ENCODE peak calls at places on chromosomes 2 and 18, in five cellular contexts. O is endothelial cell of umbilical vein, J is mucosa of descending colon, L is HCT116, Z is mammary epithelial cell. M is an unnamed sample. For H3K4me1, the result is how much of the 10 kb centered on the place peaks cover.

GRCh38 chr2:170930132-170931109 is 1.4 kb downstream of the GORASP2 start:
- DNase-seq in O (peak), J (peak), L (peak), Z (peak), M (peak)

GRCh38 chr2:225282858-225283693 is 116.4 kb upstream of the NYAP2 start:
- DNase-seq in O (peak), J (no peak), L (peak), Z (peak), M (peak)

GRCh38 chr2:186256540-186256939 is 229.5 kb upstream of the ZC3H15 start:
- DNase-seq in O (peak), J (no peak), L (peak), Z (peak), M (peak)

GRCh38 chr2:120397362-120397811 is 51.5 kb downstream of the INHBB start:
- DNase-seq in O (no peak), J (no peak), L (no peak), Z (no peak), M (peak)

GRCh38 chr2:178404380-178404767 is 46.6 kb downstream of the PRKRA start:
- DNase-seq in O (peak), J (peak), L (no peak), Z (peak), M (peak)

GRCh38 chr2:39851691-39852110 is 72.6 kb upstream of the THUMPD2 start:
- DNase-seq in O (no peak), J (no peak), L (no peak), Z (peak), M (peak)

GRCh38 chr2:224927671-224928173 is 114.5 kb downstream of the DOCK10 start:
- DNase-seq in O (peak), J (no peak), L (no peak), Z (no peak), M (no peak)

GRCh38 chr2:98004071-98004470 is 8.3 kb upstream of the TMEM131 start:
- DNase-seq in O (no peak), J (no peak), L (no peak), Z (no peak), M (no peak)

GRCh38 chr18:63881851-63882250 is 5.7 kb upstream of the SERPINB2 start:
- DNase-seq in O (peak), J (no peak), L (no peak), Z (peak), M (no peak)

GRCh38 chr2:234252766-234253165 is 202.3 kb downstream of the SPP2 start:
- DNase-seq in O (peak), J (no peak), L (no peak), Z (no peak), M (no peak)

GRCh38 chr2:22894761-22895160 is 490.2 kb upstream of the KLHL29 start:
- DNase-seq in O (no peak), J (no peak), L (no peak), Z (no peak), M (peak)

GRCh38 chr2:136344339-136344738 is 226.4 kb upstream of the CXCR4 start:
- DNase-seq in O (no peak), J (no peak), L (no peak), Z (no peak), M (no peak)

GRCh38 chr2:27891063-27891819 is 712 bp downstream of the BABAM2 start:
- DNase-seq in O (peak), J (peak), L (peak), Z (peak), M (peak)

GRCh38 chr2:201040867-201041628 is 30.4 kb downstream of the HYCC2 start:
- DNase-seq in O (no peak), J (no peak), L (no peak), Z (no peak), M (no peak)

GRCh38 chr2:19845323-19845920 is 56.4 kb downstream of the TTC32 start:
- DNase-seq in O (no peak), J (no peak), L (no peak), Z (no peak), M (no peak)

GRCh38 chr2:168212866-168213265 is 34.5 kb downstream of the STK39 start:
- DNase-seq in O (peak), J (no peak), L (no peak), Z (peak), M (no peak)

GRCh38 chr2:42754776-42755140 is 9.2 kb downstream of the OXER1 start:
- DNase-seq in O (no peak), J (no peak), L (no peak), Z (no peak), M (no peak)

GRCh38 chr2:209208211-209208610 is 215.6 kb upstream of the MAP2 start:
- DNase-seq in O (no peak), J (peak), L (peak), Z (peak), M (peak)

GRCh38 chr2:26976242-26976641 is 5.8 kb downstream of the MAPRE3 start:
- DNase-seq in O (no peak), J (no peak), L (no peak), Z (no peak), M (peak)

GRCh38 chr18:72623444-72623843 is 79.3 kb upstream of the CBLN2 start:
- DNase-seq in O (no peak), J (no peak), L (no peak), Z (no peak), M (no peak)

GRCh38 chr2:7886665-7887064 is 795.2 kb upstream of the ID2 start:
- DNase-seq in O (no peak), J (no peak), L (no peak), Z (peak), M (no peak)
- H3K4me1 ChIP-seq in O (under half), J (under half), L (under half), Z (under half), M (under half)

GRCh38 chr18:61582205-61582710 is 249.0 kb downstream of the CDH20 start:
- DNase-seq in O (no peak), J (no peak), L (no peak), Z (no peak), M (no peak)
- TF ChIP-seq CTCF in O (no peak), J (no peak), L (no peak), Z (no peak), M (no peak)

DNA sequence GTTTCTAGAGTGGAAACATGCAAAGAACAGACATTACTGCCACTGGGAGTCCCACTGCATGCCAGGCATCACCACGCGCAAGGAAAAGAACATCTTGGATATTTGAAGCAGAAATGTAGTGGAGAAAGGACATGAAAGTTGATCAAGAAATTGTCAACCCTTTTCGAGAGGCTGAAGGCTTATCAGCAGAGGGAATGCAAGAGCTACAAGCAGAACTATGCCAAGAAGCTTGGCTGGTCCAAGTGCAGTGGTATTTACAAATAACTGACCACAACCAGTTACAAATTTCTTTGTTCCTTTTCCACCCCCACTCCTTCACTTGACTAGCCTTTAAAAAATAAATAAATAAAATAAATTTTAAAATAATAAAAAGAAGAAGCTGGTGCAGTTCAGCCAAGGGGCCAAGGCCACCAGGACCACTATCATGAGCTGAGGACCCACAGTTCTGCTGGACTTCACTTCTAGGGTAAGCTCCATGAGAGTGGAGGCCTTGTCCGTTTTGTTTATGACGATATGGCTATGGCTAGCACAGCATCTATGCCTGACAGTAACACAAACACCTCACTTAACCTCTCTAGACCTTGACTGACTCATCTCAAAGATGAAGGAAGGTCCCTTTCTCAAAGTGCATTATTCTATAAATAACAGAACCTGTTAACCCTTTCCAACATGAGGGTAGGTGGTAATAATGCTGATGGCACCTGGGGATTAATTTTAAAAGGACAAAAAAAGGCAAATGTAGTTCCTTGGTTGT is 20.9 kb downstream of the MARCHF4 start:
- DNase-seq in O (no peak), J (no peak), L (no peak), Z (no peak), M (no peak)
- H3K4me1 ChIP-seq in O (under half), J (under half), L (under half), Z (under half), M (under half)

GRCh38 chr18:3110034-3110752 is 97.2 kb upstream of the LPIN2 start:
- DNase-seq in O (no peak), J (no peak), L (no peak), Z (no peak), M (no peak)

GRCh38 chr18:3103576-3103975 is 90.6 kb upstream of the LPIN2 start:
- DNase-seq in O (peak), J (no peak), L (no peak), Z (no peak), M (no peak)

GRCh38 chr18:3104190-3105054 is 91.5 kb upstream of the LPIN2 start:
- DNase-seq in O (peak), J (no peak), L (no peak), Z (peak), M (peak)

GRCh38 chr18:3111523-3112240 is 98.7 kb upstream of the LPIN2 start:
- DNase-seq in O (no peak), J (no peak), L (no peak), Z (no peak), M (no peak)

DNA sequence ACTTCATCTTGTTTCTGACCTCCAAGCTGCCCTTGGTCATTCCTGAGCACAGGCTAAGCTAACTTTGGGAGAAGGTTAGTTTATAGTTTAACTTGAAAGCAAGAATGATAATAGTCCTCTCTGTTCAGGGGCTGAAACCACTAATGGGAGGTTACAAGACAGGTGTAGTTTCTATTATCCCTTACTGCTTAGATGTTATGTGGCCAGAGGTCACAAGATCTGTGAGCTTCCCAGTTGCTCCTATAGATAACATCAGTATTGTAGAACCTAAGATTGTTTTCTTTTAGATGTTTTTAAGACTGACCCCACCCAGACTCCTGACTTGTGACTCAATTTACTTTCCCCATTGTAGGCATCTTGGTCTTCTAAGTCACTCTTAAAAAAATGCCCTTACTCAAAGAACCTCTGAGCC is 94.8 kb upstream of the LPIN2 start:
- DNase-seq in O (no peak), J (no peak), L (no peak), Z (no peak), M (no peak)
- TF ChIP-seq CTCF in O (no peak), J (no peak), L (no peak), Z (no peak), M (no peak)

GRCh38 chr2:205052781-205053180 is 507.5 kb downstream of the PARD3B start:
- DNase-seq in O (no peak), J (no peak), L (no peak), Z (no peak), M (no peak)

GRCh38 chr2:205054789-205055188 is 509.5 kb downstream of the PARD3B start:
- DNase-seq in O (no peak), J (no peak), L (no peak), Z (no peak), M (no peak)

GRCh38 chr2:205053827-205054410 is 508.6 kb downstream of the PARD3B start:
- DNase-seq in O (no peak), J (no peak), L (no peak), Z (no peak), M (peak)

GRCh38 chr2:205047273-205047839 is 502.1 kb downstream of the PARD3B start:
- DNase-seq in O (no peak), J (no peak), L (no peak), Z (no peak), M (no peak)

GRCh38 chr2:205051417-205051816 is 506.1 kb downstream of the PARD3B start:
- DNase-seq in O (no peak), J (no peak), L (no peak), Z (no peak), M (peak)
- H3K4me1 ChIP-seq in O (under half), J (under half), L (under half), Z (under half), M (under half)

DNA sequence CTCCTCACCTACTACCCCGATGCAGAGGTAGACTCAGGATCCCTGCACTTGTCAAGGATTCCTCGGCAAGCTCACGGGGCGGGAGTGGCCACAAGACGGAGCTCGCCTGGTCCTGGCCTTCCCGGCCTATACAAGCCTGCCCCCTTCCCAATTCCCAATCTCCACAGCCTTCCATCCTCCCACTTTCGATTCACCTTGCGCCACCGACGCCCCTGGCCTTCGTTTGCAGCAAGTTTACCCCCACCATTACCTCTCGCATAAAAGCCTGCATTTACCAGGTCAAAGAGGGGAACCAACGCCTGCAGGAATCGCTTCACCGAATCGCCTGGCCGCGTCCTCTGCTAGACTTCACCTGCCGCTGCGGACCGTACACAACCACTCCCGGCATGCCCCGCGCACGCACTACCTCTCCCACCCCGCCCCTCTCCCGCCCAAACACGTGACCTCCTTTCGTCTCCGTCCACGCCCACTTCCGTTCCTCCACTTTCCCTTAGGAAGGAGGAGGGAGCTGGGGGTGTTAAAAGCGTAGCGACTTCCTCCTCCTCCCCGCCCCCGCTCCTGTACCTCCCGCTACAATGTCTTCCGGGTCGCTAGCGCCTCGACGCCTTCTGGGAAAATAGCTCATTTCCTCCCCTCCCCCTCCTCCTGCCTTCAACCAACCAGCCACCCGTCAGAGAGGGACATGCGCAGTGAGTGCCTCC is at the start of gene ORC4:
- DNase-seq in O (peak), J (peak), L (peak), Z (peak), M (peak)
- TF ChIP-seq CTCF in O (peak), J (no peak), L (peak), Z (peak), M (peak)